ENCODE peak calls at places on chromosomes 2 and 18, in five cellular contexts. N is H9, T is coronary artery, F is neural progenitor cell, L is GM13977. I is an unnamed sample.

GRCh38 chr2:197908940-197909339 is 104.5 kb downstream of the PLCL1 start:
- DNase-seq in N (no peak), T (no peak), F (no peak), L (no peak), I (no peak)

GRCh38 chr2:126990200-126990599 is 91.5 kb downstream of the TEX51 start:
- DNase-seq in N (no peak), T (no peak), F (no peak), L (no peak), I (no peak)

GRCh38 chr2:196335238-196335637 is 163.9 kb upstream of the STK17B start:
- DNase-seq in N (peak), T (no peak), F (no peak), L (no peak), I (no peak)

GRCh38 chr18:44766461-44766860 is 85.8 kb downstream of the SETBP1 start:
- DNase-seq in N (no peak), T (no peak), F (no peak), L (no peak), I (no peak)

GRCh38 chr2:157809212-157809611 is 66.9 kb downstream of the ACVR1 start:
- DNase-seq in N (no peak), T (no peak), F (no peak), L (no peak), I (no peak)

GRCh38 chr2:233267516-233268245 is 16.2 kb downstream of the ATG16L1 start:
- DNase-seq in N (no peak), T (no peak), F (no peak), L (peak), I (peak)

GRCh38 chr2:42895134-42895795 is 102.9 kb upstream of the HAAO start:
- DNase-seq in N (no peak), T (peak), F (no peak), L (no peak), I (no peak)

GRCh38 chr2:231260442-231260841 is 62.0 kb downstream of the ARMC9 start:
- DNase-seq in N (peak), T (no peak), F (no peak), L (no peak), I (no peak)

GRCh38 chr2:8214221-8214620 is 467.6 kb upstream of the ID2 start:
- DNase-seq in N (no peak), T (no peak), F (no peak), L (no peak), I (no peak)

GRCh38 chr2:20103514-20103913 is 52.1 kb upstream of the LAPTM4A start:
- DNase-seq in N (no peak), T (no peak), F (no peak), L (no peak), I (no peak)

GRCh38 chr2:46645681-46646162 is 166.4 kb downstream of the TMEM247 start:
- DNase-seq in N (no peak), T (no peak), F (no peak), L (no peak), I (no peak)

GRCh38 chr2:28445448-28446258 is 50.2 kb upstream of the PLB1 start:
- DNase-seq in N (no peak), T (no peak), F (no peak), L (no peak), I (no peak)

GRCh38 chr2:164388511-164388910 is 232.8 kb downstream of the GRB14 start:
- DNase-seq in N (peak), T (no peak), F (peak), L (no peak), I (no peak)

GRCh38 chr18:11654736-11655604 is 34.1 kb upstream of the GNAL start:
- DNase-seq in N (peak), T (no peak), F (peak), L (peak), I (peak)

GRCh38 chr2:169693344-169693743 is 861 bp downstream of the CFAP210 start:
- DNase-seq in N (no peak), T (no peak), F (no peak), L (no peak), I (no peak)

GRCh38 chr2:212979046-212979612 is 172.3 kb downstream of the IKZF2 start:
- DNase-seq in N (no peak), T (no peak), F (no peak), L (no peak), I (no peak)

GRCh38 chr2:127422631-127423475 is 4.6 kb downstream of the PROC start:
- DNase-seq in N (peak), T (no peak), F (peak), L (peak), I (no peak)

GRCh38 chr2:14634223-14634884 is 1.8 kb downstream of the LRATD1 start:
- DNase-seq in N (peak), T (peak), F (peak), L (peak), I (peak)

GRCh38 chr2:42768706-42769256 is 4.8 kb upstream of the OXER1 start:
- DNase-seq in N (no peak), T (no peak), F (no peak), L (no peak), I (no peak)

GRCh38 chr2:230418341-230419016 is 2.5 kb downstream of the SP100 start:
- DNase-seq in N (no peak), T (no peak), F (no peak), L (no peak), I (no peak)

GRCh38 chr2:206084870-206085741 is 868 bp downstream of the INO80D start:
- DNase-seq in N (peak), T (peak), F (peak), L (peak), I (peak)

GRCh38 chr2:205060269-205060668 is 515.0 kb downstream of the PARD3B start:
- DNase-seq in N (no peak), T (no peak), F (no peak), L (no peak), I (no peak)

GRCh38 chr2:179412116-179412515 is 147.5 kb upstream of the SESTD1 start:
- DNase-seq in N (no peak), T (no peak), F (no peak), L (no peak), I (no peak)

GRCh38 chr2:179410552-179411356 is 146.1 kb upstream of the SESTD1 start:
- DNase-seq in N (peak), T (no peak), F (peak), L (peak), I (peak)
- TF ChIP-seq CTCF in N (peak), T (peak), F (peak), L (peak), I (peak)

DNA sequence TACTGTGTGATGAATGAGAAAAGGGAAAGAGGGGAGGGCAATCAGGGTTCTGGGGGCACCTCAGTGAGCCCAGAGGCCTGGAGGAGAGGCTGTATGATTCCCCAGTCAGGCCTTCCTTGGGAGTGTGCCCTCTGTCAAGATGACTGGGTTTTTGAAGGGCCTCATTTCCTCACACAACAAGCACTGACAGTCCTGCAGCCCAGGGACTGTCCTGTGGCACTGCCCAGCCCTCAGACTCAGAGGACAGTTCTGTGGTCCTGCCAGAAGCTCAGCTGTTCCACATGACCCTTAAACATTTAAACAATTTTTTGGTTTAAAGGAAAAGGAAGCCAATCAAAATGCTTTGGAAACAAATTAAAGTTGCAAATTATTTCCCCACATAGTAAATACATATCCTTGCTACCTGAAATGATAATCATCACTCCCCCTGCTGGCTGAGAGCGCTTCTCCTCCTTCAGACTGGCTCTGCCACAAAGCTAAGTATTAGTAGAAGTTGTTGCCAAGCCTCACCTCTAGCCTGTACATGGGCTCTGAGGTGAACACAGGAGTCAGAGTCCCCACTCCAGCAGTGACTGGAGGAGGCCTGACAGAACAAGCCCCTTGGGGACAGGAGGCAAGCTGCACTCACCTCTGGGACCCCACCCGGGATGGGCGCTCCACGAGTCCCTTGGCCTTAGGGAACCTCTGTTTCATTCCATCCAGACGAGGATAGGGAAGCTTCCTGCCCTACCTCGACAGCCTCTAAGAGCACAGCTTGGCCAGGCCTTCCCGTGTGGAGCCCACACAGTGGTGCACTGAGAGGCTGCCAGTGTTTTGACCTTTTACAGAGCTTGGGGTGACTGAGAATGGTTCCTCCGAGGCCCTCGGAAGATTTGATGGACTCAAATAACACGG is 91.2 kb upstream of the SMAD7 start:
- DNase-seq in N (peak), T (no peak), F (peak), L (no peak), I (no peak)
- TF ChIP-seq CTCF in N (peak), T (peak), F (peak), L (peak), I (peak)

GRCh38 chr2:84811839-84812238 is 69.0 kb downstream of the TRABD2A start:
- DNase-seq in N (no peak), T (no peak), F (no peak), L (no peak), I (no peak)

GRCh38 chr2:84817239-84817655 is 63.6 kb downstream of the TRABD2A start:
- DNase-seq in N (no peak), T (no peak), F (no peak), L (peak), I (peak)

GRCh38 chr2:84816426-84817026 is 64.4 kb downstream of the TRABD2A start:
- DNase-seq in N (no peak), T (no peak), F (no peak), L (peak), I (peak)

DNA sequence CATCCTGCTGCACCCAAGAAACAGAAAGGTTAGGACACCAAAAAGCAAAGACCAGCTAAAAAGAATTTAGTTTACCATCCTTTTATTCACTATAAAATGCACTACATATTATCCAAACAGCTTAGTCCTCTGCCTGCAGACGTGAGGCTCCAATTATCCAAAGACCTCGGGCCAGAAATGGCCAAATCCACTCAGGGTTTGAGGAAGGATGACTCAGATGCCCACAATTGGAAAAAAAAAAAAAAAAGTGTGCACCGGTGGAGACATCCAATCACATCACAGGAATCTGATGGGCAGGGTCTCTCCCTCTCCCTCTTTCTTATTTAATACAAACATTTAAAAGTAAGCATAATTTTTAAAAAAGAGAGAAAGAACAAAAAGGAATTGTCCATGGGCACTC is 65.7 kb downstream of the TRABD2A start:
- DNase-seq in N (no peak), T (no peak), F (no peak), L (no peak), I (no peak)
- TF ChIP-seq CTCF in N (no peak), T (no peak), F (no peak), L (no peak), I (no peak)

DNA sequence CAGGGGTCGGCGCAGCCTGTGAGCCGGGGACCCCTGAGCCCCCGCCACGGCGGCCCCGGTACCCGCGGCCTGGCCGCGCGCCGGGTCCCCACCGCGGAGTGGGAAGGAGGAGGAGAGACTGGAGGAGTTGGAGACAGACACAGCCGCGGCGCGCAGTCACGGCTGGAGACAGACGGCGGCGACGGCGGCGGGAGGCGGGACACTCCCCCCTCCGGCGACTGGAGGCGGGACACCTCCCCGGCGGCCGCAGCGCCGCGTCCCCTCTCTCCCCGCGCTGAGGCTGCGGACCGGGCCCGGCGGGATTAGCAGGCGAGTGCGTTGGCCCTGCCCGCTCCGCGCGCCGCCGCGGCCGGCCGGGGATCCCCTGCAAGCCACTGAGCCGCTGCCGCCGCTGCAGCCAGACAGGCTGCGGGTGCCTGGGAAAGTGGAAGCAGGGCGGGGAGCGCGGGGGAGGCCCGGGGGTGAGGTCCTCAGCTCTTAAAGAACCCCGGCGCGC is 1.0 kb upstream of the LDLRAD4 start:
- DNase-seq in N (peak), T (peak), F (peak), L (peak), I (peak)
- TF ChIP-seq CTCF in N (no peak), T (no peak), F (no peak), L (no peak), I (no peak)

DNA sequence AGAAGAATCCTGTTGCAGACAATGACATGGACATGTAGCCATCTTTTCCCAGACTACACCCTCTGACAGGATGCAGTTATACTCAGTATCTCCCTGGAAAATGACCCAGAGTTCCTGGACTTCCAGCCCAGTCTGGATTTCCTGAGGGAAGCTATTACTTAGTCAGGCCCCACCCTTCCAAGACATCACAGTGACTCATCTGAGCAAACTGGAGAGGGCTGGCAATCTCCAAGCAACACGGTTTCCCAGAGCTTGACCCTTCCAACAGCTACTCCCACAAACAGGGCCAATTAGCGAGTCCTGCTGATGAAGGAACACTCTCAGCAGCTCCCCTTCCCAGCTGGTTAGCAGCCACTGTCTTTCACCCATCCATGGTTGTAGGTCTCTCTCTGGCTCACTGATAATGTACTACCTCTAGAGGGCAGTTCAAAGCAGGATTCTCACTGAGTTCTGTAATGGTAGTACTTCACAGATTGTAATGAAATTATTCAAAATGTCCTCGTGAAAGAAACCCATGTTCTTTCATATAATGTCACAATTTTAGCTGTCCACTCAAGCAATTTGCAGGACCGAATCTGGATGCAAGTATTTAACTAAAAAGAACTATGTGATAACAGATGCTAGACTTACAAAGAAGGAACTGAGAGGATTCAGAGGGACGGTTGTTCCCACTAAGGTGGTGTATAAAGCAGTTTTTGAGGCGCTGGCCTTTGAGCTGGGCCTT is 110.2 kb downstream of the MDH1 start:
- DNase-seq in N (peak), T (peak), F (peak), L (peak), I (peak)
- TF ChIP-seq CTCF in N (peak), T (no peak), F (peak), L (peak), I (peak)

DNA sequence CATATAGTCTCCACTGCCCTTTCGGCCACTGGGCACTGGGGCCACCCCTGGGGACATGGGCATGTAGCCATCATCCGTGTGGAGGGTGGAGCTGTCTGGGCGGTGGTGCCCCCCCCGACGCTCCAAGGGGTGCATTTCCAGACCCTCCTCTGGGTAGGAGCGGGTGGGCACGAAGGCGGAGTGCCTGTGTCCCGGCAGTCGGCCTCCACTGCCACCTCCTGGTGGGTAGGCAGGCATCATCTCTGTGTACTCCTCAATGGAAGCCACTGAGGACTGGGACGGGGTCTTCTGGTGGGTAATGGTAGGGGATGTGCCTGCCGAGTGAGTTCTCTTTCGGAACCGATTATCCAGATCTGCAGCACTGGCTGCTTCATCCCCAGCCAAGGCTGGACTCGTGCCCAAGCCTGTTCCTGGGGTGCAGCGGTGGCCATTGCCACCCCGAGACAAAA is 2.8 kb downstream of the IRS1 start:
- DNase-seq in N (peak), T (no peak), F (no peak), L (peak), I (peak)
- TF ChIP-seq CTCF in N (peak), T (no peak), F (peak), L (peak), I (peak)

GRCh38 chr18:77749189-77749588 is 499.5 kb downstream of the GALR1 start:
- DNase-seq in N (peak), T (no peak), F (peak), L (no peak), I (no peak)
- TF ChIP-seq CTCF in N (peak), T (no peak), F (peak), L (peak), I (peak)

DNA sequence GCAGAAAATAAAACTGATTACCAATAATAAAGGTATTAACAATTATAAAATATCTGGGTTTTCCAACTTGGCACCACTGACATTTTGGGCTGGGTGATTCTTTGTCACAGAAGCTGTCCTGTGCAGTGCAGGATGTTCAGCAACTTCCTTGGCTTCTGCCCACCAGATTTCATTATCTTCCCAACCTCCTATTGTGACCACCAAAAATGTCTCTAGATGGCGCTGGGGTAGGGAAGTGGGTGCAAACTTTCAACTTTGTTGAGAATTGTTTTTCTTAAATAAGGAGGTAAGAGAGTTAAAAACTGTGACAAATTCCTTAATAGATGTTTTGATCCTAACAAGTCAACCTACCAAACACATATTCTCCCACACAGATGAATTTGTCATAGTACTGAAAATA is 90.1 kb downstream of the GAREM1 start:
- DNase-seq in N (no peak), T (no peak), F (no peak), L (no peak), I (no peak)
- TF ChIP-seq CTCF in N (peak), T (no peak), F (peak), L (no peak), I (no peak)

GRCh38 chr2:159585607-159586006 is 30.7 kb downstream of the BAZ2B start:
- DNase-seq in N (no peak), T (no peak), F (no peak), L (no peak), I (no peak)

GRCh38 chr2:159589286-159589685 is 27.1 kb downstream of the BAZ2B start:
- DNase-seq in N (no peak), T (no peak), F (no peak), L (no peak), I (no peak)

GRCh38 chr2:159586034-159586433 is 30.3 kb downstream of the BAZ2B start:
- DNase-seq in N (no peak), T (no peak), F (no peak), L (no peak), I (no peak)

DNA sequence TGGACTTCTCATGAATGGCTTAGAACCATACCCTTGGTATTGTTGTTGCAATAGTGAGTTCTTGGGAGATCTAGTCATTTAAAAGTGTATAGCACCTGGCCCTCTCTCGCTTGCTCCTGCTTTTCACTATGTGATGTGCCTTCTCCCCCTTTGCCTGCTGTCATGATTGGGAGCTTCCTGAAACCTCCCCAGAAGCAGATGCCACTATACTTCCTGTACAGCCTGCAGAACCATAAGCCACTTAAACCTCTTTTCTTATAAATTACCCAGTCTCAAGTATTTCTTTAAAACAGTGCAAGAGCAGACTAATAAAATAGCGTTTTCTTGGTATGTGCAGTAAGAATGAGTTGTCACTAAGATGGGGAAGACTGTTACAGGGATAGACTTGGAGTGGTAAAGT is 31.6 kb downstream of the BAZ2B start:
- DNase-seq in N (no peak), T (no peak), F (no peak), L (no peak), I (no peak)
- TF ChIP-seq CTCF in N (no peak), T (no peak), F (no peak), L (no peak), I (no peak)

I was measured in GM10248.